ENCODE peak calls at places on chromosomes 13 and 19, in five cellular contexts. One of them, this sample, is unnamed.

GRCh38 chr13:26220575-26220974 is 1.5 kb downstream of the RNF6 start:
- DNase-seq in thoracic aorta: no peak
- DNase-seq in pancreas: no peak
- DNase-seq in mammary epithelial cell: peak; percentile 68
- DNase-seq in transverse colon: no peak
- DNase-seq in this sample: peak; percentile 64

GRCh38 chr19:6357174-6357573 is 4.2 kb upstream of the CLPP start:
- DNase-seq in thoracic aorta: no peak
- DNase-seq in pancreas: no peak
- DNase-seq in mammary epithelial cell: no peak
- DNase-seq in transverse colon: no peak
- DNase-seq in this sample: no peak

GRCh38 chr19:13036366-13036976 is 41.2 kb downstream of the NFIX start:
- DNase-seq in thoracic aorta: no peak
- DNase-seq in pancreas: no peak
- DNase-seq in mammary epithelial cell: peak; percentile 83
- DNase-seq in transverse colon: peak; percentile 81
- DNase-seq in this sample: peak; percentile 64

GRCh38 chr19:42480335-42481095 is 37.8 kb upstream of the CXCL17 start:
- DNase-seq in thoracic aorta: no peak
- DNase-seq in pancreas: peak; percentile 38
- DNase-seq in mammary epithelial cell: no peak
- DNase-seq in transverse colon: no peak
- DNase-seq in this sample: peak; percentile 31

GRCh38 chr19:42116308-42117075 is 15.8 kb downstream of the POU2F2 start:
- DNase-seq in thoracic aorta: no peak
- DNase-seq in pancreas: no peak
- DNase-seq in mammary epithelial cell: no peak
- DNase-seq in transverse colon: no peak
- DNase-seq in this sample: no peak

GRCh38 chr13:27293873-27294515 is 23.4 kb downstream of the RASL11A start:
- DNase-seq in thoracic aorta: no peak
- DNase-seq in pancreas: no peak
- DNase-seq in mammary epithelial cell: no peak
- DNase-seq in transverse colon: no peak
- DNase-seq in this sample: no peak

GRCh38 chr19:33005440-33005839 is 33.4 kb downstream of the FAAP24 start:
- DNase-seq in thoracic aorta: no peak
- DNase-seq in pancreas: no peak
- DNase-seq in mammary epithelial cell: no peak
- DNase-seq in transverse colon: no peak
- DNase-seq in this sample: no peak

GRCh38 chr13:111129465-111130110 is 14.5 kb downstream of the ARHGEF7 start:
- DNase-seq in thoracic aorta: no peak
- DNase-seq in pancreas: no peak
- DNase-seq in mammary epithelial cell: no peak
- DNase-seq in transverse colon: no peak
- DNase-seq in this sample: no peak

GRCh38 chr19:19540707-19541515 is 2.8 kb downstream of the CILP2 start:
- DNase-seq in thoracic aorta: no peak
- DNase-seq in pancreas: no peak
- DNase-seq in mammary epithelial cell: peak; percentile 57
- DNase-seq in transverse colon: peak; percentile 66
- DNase-seq in this sample: peak; percentile 46

GRCh38 chr13:83890358-83890757 is 8.1 kb upstream of the SLITRK1 start:
- DNase-seq in thoracic aorta: no peak
- DNase-seq in pancreas: no peak
- DNase-seq in mammary epithelial cell: no peak
- DNase-seq in transverse colon: no peak
- DNase-seq in this sample: no peak

GRCh38 chr19:47593860-47594259 is 15.1 kb upstream of the BICRA start:
- DNase-seq in thoracic aorta: no peak
- DNase-seq in pancreas: no peak
- DNase-seq in mammary epithelial cell: no peak
- DNase-seq in transverse colon: no peak
- DNase-seq in this sample: no peak

GRCh38 chr19:16457195-16457953 is 14.4 kb downstream of the EPS15L1 start:
- DNase-seq in thoracic aorta: no peak
- DNase-seq in pancreas: no peak
- DNase-seq in mammary epithelial cell: peak; percentile 54
- DNase-seq in transverse colon: no peak
- DNase-seq in this sample: peak; percentile 27

GRCh38 chr19:14599548-14600147 is 16.8 kb downstream of the CLEC17A start:
- DNase-seq in thoracic aorta: no peak
- DNase-seq in pancreas: no peak
- DNase-seq in mammary epithelial cell: no peak
- DNase-seq in transverse colon: no peak
- DNase-seq in this sample: no peak

GRCh38 chr19:14606627-14607026 is 23.7 kb downstream of the CLEC17A start:
- DNase-seq in thoracic aorta: no peak
- DNase-seq in pancreas: no peak
- DNase-seq in mammary epithelial cell: no peak
- DNase-seq in transverse colon: no peak
- DNase-seq in this sample: no peak

GRCh38 chr19:14603990-14604387 is 21.1 kb downstream of the CLEC17A start:
- DNase-seq in thoracic aorta: no peak
- DNase-seq in pancreas: no peak
- DNase-seq in mammary epithelial cell: no peak
- DNase-seq in transverse colon: no peak
- DNase-seq in this sample: no peak
- TF ChIP-seq CTCF in thoracic aorta: no peak
- TF ChIP-seq CTCF in pancreas: no peak
- TF ChIP-seq CTCF in mammary epithelial cell: no peak
- TF ChIP-seq CTCF in transverse colon: no peak
- TF ChIP-seq CTCF in this sample: no peak

GRCh38 chr19:1650627-1651009 is 1.8 kb downstream of the TCF3 start:
- DNase-seq in thoracic aorta: no peak
- DNase-seq in pancreas: no peak
- DNase-seq in mammary epithelial cell: no peak
- DNase-seq in transverse colon: no peak
- DNase-seq in this sample: no peak
- TF ChIP-seq CTCF in thoracic aorta: no peak
- TF ChIP-seq CTCF in pancreas: no peak
- TF ChIP-seq CTCF in mammary epithelial cell: no peak
- TF ChIP-seq CTCF in transverse colon: no peak
- TF ChIP-seq CTCF in this sample: no peak

GRCh38 chr13:95352486-95352885 is 51.2 kb upstream of the ABCC4 start:
- DNase-seq in thoracic aorta: no peak
- DNase-seq in pancreas: no peak
- DNase-seq in mammary epithelial cell: no peak
- DNase-seq in transverse colon: no peak
- DNase-seq in this sample: peak; percentile 56
- TF ChIP-seq CTCF in thoracic aorta: no peak
- TF ChIP-seq CTCF in pancreas: no peak
- TF ChIP-seq CTCF in mammary epithelial cell: no peak
- TF ChIP-seq CTCF in transverse colon: no peak
- TF ChIP-seq CTCF in this sample: no peak

GRCh38 chr13:97797553-97797952 is 155.9 kb upstream of the IPO5 start:
- DNase-seq in thoracic aorta: no peak
- DNase-seq in pancreas: no peak
- DNase-seq in mammary epithelial cell: no peak
- DNase-seq in transverse colon: no peak
- DNase-seq in this sample: peak; percentile 35
- TF ChIP-seq CTCF in thoracic aorta: no peak
- TF ChIP-seq CTCF in pancreas: no peak
- TF ChIP-seq CTCF in mammary epithelial cell: no peak
- TF ChIP-seq CTCF in transverse colon: no peak
- TF ChIP-seq CTCF in this sample: no peak

GRCh38 chr19:36378625-36379509 is at the start of gene ZFP14:
- DNase-seq in thoracic aorta: peak; percentile 82
- DNase-seq in pancreas: peak; percentile 95
- DNase-seq in mammary epithelial cell: peak; percentile 93
- DNase-seq in transverse colon: peak; percentile 95
- DNase-seq in this sample: peak; percentile 96
- TF ChIP-seq CTCF in thoracic aorta: peak; percentile 13
- TF ChIP-seq CTCF in pancreas: no peak
- TF ChIP-seq CTCF in mammary epithelial cell: no peak
- TF ChIP-seq CTCF in transverse colon: no peak
- TF ChIP-seq CTCF in this sample: peak; percentile 30

GRCh38 chr19:30096596-30097370 is 154.7 kb downstream of the URI1 start:
- DNase-seq in thoracic aorta: no peak
- DNase-seq in pancreas: no peak
- DNase-seq in mammary epithelial cell: no peak
- DNase-seq in transverse colon: no peak
- DNase-seq in this sample: no peak
- TF ChIP-seq CTCF in thoracic aorta: no peak
- TF ChIP-seq CTCF in pancreas: no peak
- TF ChIP-seq CTCF in mammary epithelial cell: no peak
- TF ChIP-seq CTCF in transverse colon: no peak
- TF ChIP-seq CTCF in this sample: no peak

This sample was measured in MCF 10A.